ENCODE peak calls at places on chromosomes 6 and 20, in five cellular contexts. One of them, this sample, is unnamed.

GRCh38 chr6:170291271-170292110 is 613 bp upstream of the DLL1 start:
- DNase-seq in A549: no peak
- DNase-seq in HepG2: no peak
- DNase-seq in H1: peak; percentile 88
- DNase-seq in K562: no peak
- DNase-seq in this sample: peak; percentile 91

GRCh38 chr6:168180548-168181011 is 101.6 kb upstream of the FRMD1 start:
- DNase-seq in A549: no peak
- DNase-seq in HepG2: no peak
- DNase-seq in K562: no peak
- DNase-seq in H1: peak; percentile 53
- DNase-seq in this sample: no peak

GRCh38 chr20:39291301-39291700 is 329.2 kb downstream of the DHX35 start:
- DNase-seq in K562: no peak
- DNase-seq in H1: no peak
- DNase-seq in HepG2: no peak
- DNase-seq in A549: no peak
- DNase-seq in this sample: no peak

GRCh38 chr6:54988576-54988975 is 142.0 kb downstream of the FAM83B start:
- DNase-seq in A549: no peak
- DNase-seq in K562: no peak
- DNase-seq in HepG2: no peak
- DNase-seq in H1: no peak
- DNase-seq in this sample: no peak

GRCh38 chr6:158357570-158358216 is 45.4 kb downstream of the TULP4 start:
- DNase-seq in A549: no peak
- DNase-seq in K562: no peak
- DNase-seq in H1: no peak
- DNase-seq in HepG2: no peak
- DNase-seq in this sample: no peak

GRCh38 chr20:50932881-50933280 is 1.6 kb upstream of the ADNP start:
- DNase-seq in A549: no peak
- DNase-seq in HepG2: no peak
- DNase-seq in H1: no peak
- DNase-seq in K562: no peak
- DNase-seq in this sample: no peak

GRCh38 chr20:47330071-47330470 is 26.4 kb downstream of the ZMYND8 start:
- DNase-seq in A549: peak; percentile 41
- DNase-seq in H1: no peak
- DNase-seq in HepG2: no peak
- DNase-seq in K562: peak; percentile 55
- DNase-seq in this sample: no peak

GRCh38 chr20:39253051-39253682 is 291.0 kb downstream of the DHX35 start:
- DNase-seq in H1: no peak
- DNase-seq in HepG2: no peak
- DNase-seq in K562: no peak
- DNase-seq in A549: no peak
- DNase-seq in this sample: no peak

GRCh38 chr20:16821211-16822089 is 73.3 kb downstream of the OTOR start:
- DNase-seq in A549: peak; percentile 65
- DNase-seq in HepG2: peak; percentile 46
- DNase-seq in H1: peak; percentile 52
- DNase-seq in K562: peak; percentile 36
- DNase-seq in this sample: peak; percentile 32

GRCh38 chr20:60254901-60255411 is 296.7 kb downstream of the CDH26 start:
- DNase-seq in A549: no peak
- DNase-seq in H1: no peak
- DNase-seq in HepG2: no peak
- DNase-seq in K562: no peak
- DNase-seq in this sample: no peak

GRCh38 chr6:2658788-2659187 is 91.9 kb downstream of the MYLK4 start:
- DNase-seq in A549: no peak
- DNase-seq in HepG2: peak; percentile 68
- DNase-seq in K562: no peak
- DNase-seq in H1: no peak
- DNase-seq in this sample: no peak

GRCh38 chr6:108872001-108872974 is 24.1 kb downstream of the ARMC2 start:
- DNase-seq in H1: no peak
- DNase-seq in A549: no peak
- DNase-seq in K562: no peak
- DNase-seq in HepG2: no peak
- DNase-seq in this sample: no peak

GRCh38 chr6:116008470-116009229 is 52.0 kb downstream of the FRK start:
- DNase-seq in H1: no peak
- DNase-seq in A549: peak; percentile 12
- DNase-seq in K562: no peak
- DNase-seq in HepG2: no peak
- DNase-seq in this sample: no peak

GRCh38 chr6:150004101-150004782 is 21.1 kb downstream of the RAET1L start:
- DNase-seq in HepG2: no peak
- DNase-seq in K562: no peak
- DNase-seq in H1: no peak
- DNase-seq in A549: no peak
- DNase-seq in this sample: no peak

GRCh38 chr20:49034070-49034732 is 11.9 kb upstream of the CSE1L start:
- DNase-seq in HepG2: no peak
- DNase-seq in A549: no peak
- DNase-seq in K562: no peak
- DNase-seq in H1: no peak
- DNase-seq in this sample: no peak

GRCh38 chr6:44023586-44024454 is 103.4 kb downstream of the MRPL14 start:
- DNase-seq in K562: no peak
- DNase-seq in H1: no peak
- DNase-seq in A549: no peak
- DNase-seq in HepG2: no peak
- DNase-seq in this sample: no peak

GRCh38 chr20:33672426-33673114 is 1.7 kb downstream of the NECAB3 start:
- DNase-seq in HepG2: no peak
- DNase-seq in A549: no peak
- DNase-seq in H1: no peak
- DNase-seq in K562: peak; percentile 76
- DNase-seq in this sample: no peak

GRCh38 chr20:4697874-4698221 is 23.9 kb upstream of the PRND start:
- DNase-seq in K562: no peak
- DNase-seq in H1: no peak
- DNase-seq in A549: no peak
- DNase-seq in HepG2: no peak
- DNase-seq in this sample: no peak

GRCh38 chr20:3887870-3888614 is 1.1 kb upstream of the PANK2 start:
- DNase-seq in HepG2: no peak
- DNase-seq in H1: no peak
- DNase-seq in A549: peak; percentile 42
- DNase-seq in K562: no peak
- DNase-seq in this sample: no peak

GRCh38 chr6:84764332-84765049 is at the start of gene TBX18:
- DNase-seq in K562: peak; percentile 98
- DNase-seq in HepG2: peak; percentile 35
- DNase-seq in H1: peak; percentile 96
- DNase-seq in A549: peak; percentile 98
- DNase-seq in this sample: peak; percentile 97

GRCh38 chr6:4937414-4937813 is 66.4 kb downstream of the RPP40 start:
- DNase-seq in A549: no peak
- DNase-seq in H1: no peak
- DNase-seq in K562: no peak
- DNase-seq in HepG2: no peak
- DNase-seq in this sample: no peak

GRCh38 chr6:153131037-153131981 is at the start of gene RGS17:
- DNase-seq in K562: no peak
- DNase-seq in H1: peak; percentile 81
- DNase-seq in HepG2: no peak
- DNase-seq in A549: peak; percentile 70
- DNase-seq in this sample: peak; percentile 77

GRCh38 chr6:130406935-130407532 is 41.2 kb downstream of the TMEM200A start:
- DNase-seq in K562: no peak
- DNase-seq in A549: no peak
- DNase-seq in HepG2: no peak
- DNase-seq in H1: no peak
- DNase-seq in this sample: no peak

DNA sequence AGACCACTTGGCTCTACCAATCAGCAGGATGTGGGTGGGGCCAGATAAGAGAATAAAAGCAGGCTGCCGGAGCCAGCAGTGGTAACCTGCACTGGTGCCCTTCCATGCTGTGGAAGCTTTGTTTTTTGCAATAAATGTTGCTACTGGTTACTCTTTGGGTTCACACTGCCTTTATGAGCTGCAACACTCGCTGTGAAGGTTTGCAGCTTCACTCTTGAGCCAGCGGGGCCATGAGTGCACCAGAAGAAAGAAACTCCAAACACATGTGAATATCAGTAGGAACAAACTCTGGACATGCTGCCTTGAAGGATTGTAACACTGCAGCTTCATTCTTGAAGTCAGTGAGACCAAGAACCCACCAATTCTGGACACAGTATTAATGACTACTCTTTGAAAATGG is 89.9 kb upstream of the MBOAT1 start:
- DNase-seq in H1: no peak
- DNase-seq in A549: no peak
- DNase-seq in HepG2: no peak
- DNase-seq in K562: peak; percentile 47
- DNase-seq in this sample: no peak
- TF ChIP-seq JUN in H1: no peak
- TF ChIP-seq JUN in A549: no peak
- TF ChIP-seq JUN in HepG2: no peak
- TF ChIP-seq JUN in K562: no peak
- TF ChIP-seq JUN in this sample: no peak

DNA sequence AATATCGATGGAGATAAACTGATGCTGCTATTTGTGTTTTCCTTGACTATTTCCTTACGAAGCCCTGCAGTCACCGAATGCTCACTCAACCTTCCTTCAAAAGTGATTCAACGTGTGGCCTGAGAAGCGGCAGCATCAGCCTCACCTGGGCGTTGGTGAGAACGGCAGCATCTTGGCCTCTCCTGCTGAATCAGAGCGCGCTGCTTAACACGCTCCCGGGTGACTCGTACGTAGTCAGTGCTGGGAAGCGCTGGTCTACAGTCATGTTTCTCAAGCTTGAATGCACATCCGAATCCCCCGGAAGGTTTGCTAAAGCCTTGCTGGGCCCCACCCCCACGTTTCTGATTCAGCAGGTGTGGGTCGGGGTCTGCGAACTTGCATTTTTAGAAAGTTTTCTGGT is 214.1 kb upstream of the RREB1 start:
- DNase-seq in H1: no peak
- DNase-seq in A549: no peak
- DNase-seq in HepG2: no peak
- DNase-seq in K562: no peak
- DNase-seq in this sample: no peak
- TF ChIP-seq JUN in H1: no peak
- TF ChIP-seq JUN in A549: no peak
- TF ChIP-seq JUN in HepG2: no peak
- TF ChIP-seq JUN in K562: no peak
- TF ChIP-seq JUN in this sample: no peak

GRCh38 chr6:1130692-1131091 is 181.2 kb upstream of the FOXQ1 start:
- DNase-seq in K562: no peak
- DNase-seq in H1: no peak
- DNase-seq in HepG2: no peak
- DNase-seq in A549: no peak
- DNase-seq in this sample: no peak

GRCh38 chr6:1127597-1128288 is 184.2 kb upstream of the FOXQ1 start:
- DNase-seq in A549: no peak
- DNase-seq in K562: no peak
- DNase-seq in HepG2: no peak
- DNase-seq in H1: no peak
- DNase-seq in this sample: no peak

GRCh38 chr6:1129141-1129540 is 182.8 kb upstream of the FOXQ1 start:
- DNase-seq in H1: no peak
- DNase-seq in A549: no peak
- DNase-seq in HepG2: no peak
- DNase-seq in K562: no peak
- DNase-seq in this sample: no peak

GRCh38 chr6:1127129-1127528 is 184.8 kb upstream of the FOXQ1 start:
- DNase-seq in H1: no peak
- DNase-seq in K562: no peak
- DNase-seq in HepG2: no peak
- DNase-seq in A549: no peak
- DNase-seq in this sample: no peak

DNA sequence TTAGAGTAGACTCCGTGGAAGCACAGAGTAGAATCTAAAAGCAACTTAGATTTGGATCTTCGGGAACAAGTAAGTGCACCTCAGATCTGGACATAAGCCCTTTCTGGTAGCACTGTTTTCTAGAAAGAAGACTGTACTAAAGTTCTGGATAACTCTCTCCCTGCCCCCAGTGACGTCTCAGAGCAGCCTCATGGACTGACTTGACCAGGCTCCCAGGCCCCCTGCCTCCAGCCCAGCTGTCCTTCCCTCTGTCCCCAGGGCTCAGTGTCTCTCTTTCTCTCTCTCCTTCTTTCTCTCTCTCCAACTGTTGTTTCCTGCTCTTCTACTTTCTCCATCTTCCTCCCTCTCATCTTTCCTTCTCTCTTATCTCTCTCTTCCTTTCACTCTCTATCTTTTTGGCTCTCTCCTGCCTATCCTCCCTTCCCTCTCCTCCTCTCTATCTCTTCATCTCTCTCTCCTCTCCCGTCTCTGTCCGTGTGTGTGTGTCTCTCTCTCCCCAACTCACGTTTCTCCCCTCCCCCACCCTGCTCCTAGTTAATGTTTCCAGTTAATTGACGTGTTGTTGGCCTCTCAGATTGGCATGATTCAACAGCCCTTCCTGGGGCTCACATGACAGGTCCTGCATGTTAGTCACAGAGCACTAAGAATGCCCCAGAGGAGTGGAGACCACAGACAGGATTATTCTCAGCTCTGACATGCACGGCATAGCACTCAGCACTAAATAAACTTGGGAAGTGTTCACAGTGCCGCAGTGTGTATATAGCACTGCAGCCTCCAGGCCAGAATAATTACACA is 180.4 kb upstream of the FOXQ1 start:
- DNase-seq in A549: no peak
- DNase-seq in HepG2: peak; percentile 92
- DNase-seq in H1: no peak
- DNase-seq in K562: no peak
- DNase-seq in this sample: no peak
- TF ChIP-seq JUN in A549: no peak
- TF ChIP-seq JUN in HepG2: no peak
- TF ChIP-seq JUN in H1: no peak
- TF ChIP-seq JUN in K562: no peak
- TF ChIP-seq JUN in this sample: no peak

DNA sequence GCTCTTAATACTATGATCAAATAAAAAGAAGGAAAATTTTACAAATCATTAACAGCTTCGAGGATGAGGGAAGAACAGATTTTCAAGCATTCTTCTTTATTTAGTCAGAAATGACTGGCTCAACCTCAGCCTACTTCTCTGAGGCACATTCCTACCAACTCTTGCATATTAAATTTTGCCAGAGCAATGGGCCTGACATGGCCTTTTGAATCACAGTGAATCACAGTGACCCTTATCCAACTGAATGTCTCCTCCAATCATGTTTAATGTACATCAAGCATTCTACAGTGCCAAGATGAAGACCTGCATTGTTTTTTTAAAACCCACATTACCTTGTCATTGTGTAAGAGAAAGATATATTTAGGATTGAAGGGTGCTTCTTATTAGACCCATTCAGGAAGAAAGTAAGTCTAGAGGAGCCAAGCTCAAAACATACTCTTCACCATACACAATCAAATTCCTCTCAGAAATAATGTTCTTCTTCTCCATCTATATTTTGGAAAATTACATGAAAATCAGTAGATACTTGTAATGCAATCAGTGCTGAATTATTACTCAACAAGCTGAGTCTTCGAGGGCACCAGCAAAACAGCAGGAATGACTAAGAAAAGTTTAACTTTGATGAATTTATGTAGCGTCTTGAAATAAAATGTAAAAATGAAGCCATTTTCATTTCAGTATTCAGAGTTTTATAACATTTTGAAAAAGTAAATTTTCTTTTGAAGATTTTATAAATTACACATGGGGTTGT is 44.1 kb upstream of the MOXD1 start:
- DNase-seq in H1: no peak
- DNase-seq in A549: peak; percentile 55
- DNase-seq in K562: no peak
- DNase-seq in HepG2: no peak
- DNase-seq in this sample: no peak
- TF ChIP-seq JUN in H1: no peak
- TF ChIP-seq JUN in A549: no peak
- TF ChIP-seq JUN in K562: no peak
- TF ChIP-seq JUN in HepG2: no peak
- TF ChIP-seq JUN in this sample: no peak

This sample was measured in WTC11.